ENCODE peak calls at places on chromosome 4, in five cellular contexts. G, D, C, T and E are unnamed samples.

GRCh38 chr4:98778206-98778605 is 119.8 kb upstream of the TSPAN5 start:
- DNase-seq in G (peak), C (peak), D (no peak), T (peak), E (no peak)

GRCh38 chr4:38601244-38601915 is 62.6 kb upstream of the KLF3 start:
- DNase-seq in G (peak), T (peak), C (peak), D (no peak), E (no peak)

GRCh38 chr4:68466185-68466584 is 18.9 kb downstream of the TMPRSS11E start:
- DNase-seq in T (no peak), C (peak), D (no peak), G (peak), E (no peak)

GRCh38 chr4:52968241-52968640 is 106.1 kb downstream of the RASL11B start:
- DNase-seq in T (no peak), G (no peak), C (peak), D (no peak), E (no peak)

GRCh38 chr4:77293426-77293825 is 136.4 kb downstream of the CCNG2 start:
- DNase-seq in C (peak), G (no peak), T (no peak), D (no peak), E (no peak)

GRCh38 chr4:3285558-3286334 is 7.1 kb upstream of the RGS12 start:
- DNase-seq in D (no peak), G (peak), C (no peak), T (no peak), E (no peak)

GRCh38 chr4:20297246-20297645 is 45.5 kb downstream of the SLIT2 start:
- DNase-seq in D (no peak), C (no peak), G (no peak), T (no peak), E (no peak)

GRCh38 chr4:53479731-53480525 is 102.5 kb downstream of the FIP1L1 start:
- DNase-seq in T (no peak), G (peak), D (no peak), C (peak), E (no peak)